ENCODE peak calls at places on chromosomes 3 and 15, in six cellular contexts. One of them, this sample, is unnamed.

GRCh38 chr15:82647835-82648256 is 683 bp upstream of the CPEB1 start:
- DNase-seq in IMR-90: no peak
- DNase-seq in mesendoderm: peak; percentile 45
- DNase-seq in mesenchymal stem cell: no peak
- DNase-seq in trophoblast cell: no peak
- DNase-seq in H1: no peak
- DNase-seq in this sample: no peak

GRCh38 chr3:99394831-99395733 is 243.3 kb upstream of the COL8A1 start:
- DNase-seq in mesendoderm: no peak
- DNase-seq in trophoblast cell: peak; percentile 24
- DNase-seq in mesenchymal stem cell: peak; percentile 80
- DNase-seq in IMR-90: peak; percentile 89
- DNase-seq in H1: no peak
- DNase-seq in this sample: no peak

GRCh38 chr15:77503240-77503639 is 82.6 kb downstream of the HMG20A start:
- DNase-seq in IMR-90: no peak
- DNase-seq in mesendoderm: peak; percentile 75
- DNase-seq in trophoblast cell: no peak
- DNase-seq in H1: peak; percentile 23
- DNase-seq in mesenchymal stem cell: no peak
- DNase-seq in this sample: no peak

GRCh38 chr3:142646020-142646783 is 50.0 kb downstream of the PLS1 start:
- DNase-seq in trophoblast cell: no peak
- DNase-seq in mesenchymal stem cell: no peak
- DNase-seq in IMR-90: no peak
- DNase-seq in H1: no peak
- DNase-seq in mesendoderm: no peak
- DNase-seq in this sample: no peak

GRCh38 chr15:62644874-62645755 is 397.4 kb upstream of the TPM1 start:
- DNase-seq in trophoblast cell: peak; percentile 41
- DNase-seq in mesendoderm: no peak
- DNase-seq in mesenchymal stem cell: no peak
- DNase-seq in H1: no peak
- DNase-seq in IMR-90: peak; percentile 24
- DNase-seq in this sample: no peak

GRCh38 chr15:34366271-34367043 is 539 bp downstream of the LPCAT4 start:
- DNase-seq in trophoblast cell: peak; percentile 87
- DNase-seq in H1: peak; percentile 82
- DNase-seq in mesendoderm: peak; percentile 97
- DNase-seq in mesenchymal stem cell: peak; percentile 49
- DNase-seq in IMR-90: peak; percentile 36
- DNase-seq in this sample: peak; percentile 63

GRCh38 chr15:77035584-77035983 is 35.3 kb downstream of the TSPAN3 start:
- DNase-seq in H1: no peak
- DNase-seq in IMR-90: no peak
- DNase-seq in trophoblast cell: no peak
- DNase-seq in mesendoderm: no peak
- DNase-seq in mesenchymal stem cell: no peak
- DNase-seq in this sample: no peak

GRCh38 chr15:78944669-78945407 is at the start of gene CTSH:
- DNase-seq in trophoblast cell: peak; percentile 80
- DNase-seq in IMR-90: peak; percentile 17
- DNase-seq in mesendoderm: peak; percentile 94
- DNase-seq in H1: peak; percentile 93
- DNase-seq in mesenchymal stem cell: peak; percentile 57
- DNase-seq in this sample: peak; percentile 67

GRCh38 chr15:79180318-79180717 is 89.7 kb upstream of the RASGRF1 start:
- DNase-seq in mesenchymal stem cell: no peak
- DNase-seq in H1: no peak
- DNase-seq in IMR-90: no peak
- DNase-seq in trophoblast cell: no peak
- DNase-seq in mesendoderm: no peak
- DNase-seq in this sample: no peak

GRCh38 chr3:186461141-186461540 is 83.0 kb downstream of the CRYGS start:
- DNase-seq in mesendoderm: no peak
- DNase-seq in H1: no peak
- DNase-seq in mesenchymal stem cell: peak; percentile 85
- DNase-seq in IMR-90: peak; percentile 82
- DNase-seq in trophoblast cell: no peak
- DNase-seq in this sample: no peak

DNA sequence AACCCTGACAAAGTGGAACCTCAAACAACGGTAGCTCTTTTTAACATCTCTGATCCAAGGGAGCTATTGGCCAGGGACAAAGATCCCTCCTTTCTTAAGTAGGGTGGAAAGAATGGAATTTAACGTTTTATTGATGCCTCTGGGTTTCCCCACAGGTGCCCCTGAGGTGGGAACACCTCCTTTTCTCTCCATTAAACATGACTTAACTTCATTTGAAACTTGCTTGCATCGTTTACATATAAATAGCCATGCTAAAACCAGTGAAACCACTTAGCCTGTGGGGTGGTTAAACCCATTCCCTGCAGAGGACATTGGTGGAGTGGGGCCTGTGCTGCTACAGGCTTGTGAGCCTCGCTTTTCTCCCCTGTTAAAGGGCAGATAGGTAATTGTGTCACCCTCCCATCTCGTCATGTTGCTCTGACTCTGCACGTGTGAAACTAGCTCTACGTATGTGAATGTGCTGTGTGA is 9.7 kb downstream of the CGNL1 start:
- DNase-seq in mesenchymal stem cell: no peak
- DNase-seq in trophoblast cell: no peak
- DNase-seq in mesendoderm: peak; percentile 60
- DNase-seq in IMR-90: no peak
- DNase-seq in H1: no peak
- DNase-seq in this sample: no peak
- H3K4me1 ChIP-seq in mesenchymal stem cell: peaks cover 13% of the 10 kb centered on the region
- H3K4me1 ChIP-seq in trophoblast cell: peaks cover 9% of the 10 kb centered on the region
- H3K4me1 ChIP-seq in mesendoderm: peaks cover 25% of the 10 kb centered on the region
- H3K4me1 ChIP-seq in IMR-90: peaks cover 3% of the 10 kb centered on the region
- H3K4me1 ChIP-seq in H1: peaks cover 47% of the 10 kb centered on the region
- H3K4me1 ChIP-seq in this sample: peaks cover 22% of the 10 kb centered on the region

GRCh38 chr15:31330111-31330785 is 3.6 kb downstream of the KLF13 start:
- DNase-seq in H1: no peak
- DNase-seq in trophoblast cell: no peak
- DNase-seq in IMR-90: no peak
- DNase-seq in mesendoderm: no peak
- DNase-seq in mesenchymal stem cell: no peak
- DNase-seq in this sample: no peak
- H3K4me3 ChIP-seq in H1: no peak overlapping the region
- H3K4me3 ChIP-seq in trophoblast cell: no peak overlapping the region
- H3K4me3 ChIP-seq in IMR-90: no peak overlapping the region
- H3K4me3 ChIP-seq in mesendoderm: no peak overlapping the region
- H3K4me3 ChIP-seq in mesenchymal stem cell: no peak overlapping the region
- H3K4me3 ChIP-seq in this sample: no peak overlapping the region

GRCh38 chr3:187986514-187986934 is 167.4 kb upstream of the LPP start:
- DNase-seq in trophoblast cell: peak; percentile 68
- DNase-seq in mesenchymal stem cell: peak; percentile 91
- DNase-seq in mesendoderm: peak; percentile 57
- DNase-seq in H1: no peak
- DNase-seq in IMR-90: peak; percentile 96
- DNase-seq in this sample: no peak
- H4K8ac ChIP-seq in trophoblast cell: no peak overlapping the region
- H4K8ac ChIP-seq in mesenchymal stem cell: no peak overlapping the region
- H4K8ac ChIP-seq in mesendoderm: no peak overlapping the region
- H4K8ac ChIP-seq in H1: no peak overlapping the region
- H4K8ac ChIP-seq in IMR-90: peak overlapping the region; percentile 61
- H4K8ac ChIP-seq in this sample: no peak overlapping the region

GRCh38 chr15:74141591-74141990 is 11.2 kb downstream of the ISLR2 start:
- DNase-seq in IMR-90: no peak
- DNase-seq in H1: no peak
- DNase-seq in mesendoderm: no peak
- DNase-seq in mesenchymal stem cell: no peak
- DNase-seq in trophoblast cell: no peak
- DNase-seq in this sample: no peak

GRCh38 chr15:74144153-74144775 is 13.9 kb downstream of the ISLR2 start:
- DNase-seq in mesenchymal stem cell: no peak
- DNase-seq in trophoblast cell: no peak
- DNase-seq in IMR-90: no peak
- DNase-seq in mesendoderm: peak; percentile 89
- DNase-seq in H1: no peak
- DNase-seq in this sample: no peak

GRCh38 chr15:74140445-74140761 is 10.0 kb downstream of the ISLR2 start:
- DNase-seq in H1: no peak
- DNase-seq in mesenchymal stem cell: no peak
- DNase-seq in IMR-90: no peak
- DNase-seq in trophoblast cell: no peak
- DNase-seq in mesendoderm: no peak
- DNase-seq in this sample: no peak

GRCh38 chr15:74146277-74146800 is 16.0 kb downstream of the ISLR2 start:
- DNase-seq in trophoblast cell: no peak
- DNase-seq in mesenchymal stem cell: no peak
- DNase-seq in mesendoderm: no peak
- DNase-seq in H1: no peak
- DNase-seq in IMR-90: no peak
- DNase-seq in this sample: no peak
- H3K4me1 ChIP-seq in trophoblast cell: no peaks in the 10 kb centered on the region
- H3K4me1 ChIP-seq in mesenchymal stem cell: peaks cover 3% of the 10 kb centered on the region
- H3K4me1 ChIP-seq in mesendoderm: no peaks in the 10 kb centered on the region
- H3K4me1 ChIP-seq in H1: no peaks in the 10 kb centered on the region
- H3K4me1 ChIP-seq in IMR-90: no peaks in the 10 kb centered on the region
- H3K4me1 ChIP-seq in this sample: no peaks in the 10 kb centered on the region

GRCh38 chr3:130517541-130517940 is 564 bp downstream of the COL6A6 start:
- DNase-seq in mesenchymal stem cell: no peak
- DNase-seq in H1: no peak
- DNase-seq in mesendoderm: no peak
- DNase-seq in IMR-90: no peak
- DNase-seq in trophoblast cell: no peak
- DNase-seq in this sample: no peak
- H3K4me3 ChIP-seq in mesenchymal stem cell: no peak overlapping the region
- H3K4me3 ChIP-seq in H1: peak overlapping the region; percentile 61
- H3K4me3 ChIP-seq in mesendoderm: no peak overlapping the region
- H3K4me3 ChIP-seq in IMR-90: no peak overlapping the region
- H3K4me3 ChIP-seq in trophoblast cell: peak overlapping the region; percentile 45
- H3K4me3 ChIP-seq in this sample: peak overlapping the region; percentile 83

GRCh38 chr3:179546814-179547241 is 15.9 kb upstream of the ACTL6A start:
- DNase-seq in mesenchymal stem cell: no peak
- DNase-seq in IMR-90: no peak
- DNase-seq in H1: no peak
- DNase-seq in trophoblast cell: peak; percentile 55
- DNase-seq in mesendoderm: peak; percentile 57
- DNase-seq in this sample: no peak
- H4K8ac ChIP-seq in mesenchymal stem cell: no peak overlapping the region
- H4K8ac ChIP-seq in IMR-90: no peak overlapping the region
- H4K8ac ChIP-seq in H1: no peak overlapping the region
- H4K8ac ChIP-seq in trophoblast cell: no peak overlapping the region
- H4K8ac ChIP-seq in mesendoderm: no peak overlapping the region
- H4K8ac ChIP-seq in this sample: no peak overlapping the region

DNA sequence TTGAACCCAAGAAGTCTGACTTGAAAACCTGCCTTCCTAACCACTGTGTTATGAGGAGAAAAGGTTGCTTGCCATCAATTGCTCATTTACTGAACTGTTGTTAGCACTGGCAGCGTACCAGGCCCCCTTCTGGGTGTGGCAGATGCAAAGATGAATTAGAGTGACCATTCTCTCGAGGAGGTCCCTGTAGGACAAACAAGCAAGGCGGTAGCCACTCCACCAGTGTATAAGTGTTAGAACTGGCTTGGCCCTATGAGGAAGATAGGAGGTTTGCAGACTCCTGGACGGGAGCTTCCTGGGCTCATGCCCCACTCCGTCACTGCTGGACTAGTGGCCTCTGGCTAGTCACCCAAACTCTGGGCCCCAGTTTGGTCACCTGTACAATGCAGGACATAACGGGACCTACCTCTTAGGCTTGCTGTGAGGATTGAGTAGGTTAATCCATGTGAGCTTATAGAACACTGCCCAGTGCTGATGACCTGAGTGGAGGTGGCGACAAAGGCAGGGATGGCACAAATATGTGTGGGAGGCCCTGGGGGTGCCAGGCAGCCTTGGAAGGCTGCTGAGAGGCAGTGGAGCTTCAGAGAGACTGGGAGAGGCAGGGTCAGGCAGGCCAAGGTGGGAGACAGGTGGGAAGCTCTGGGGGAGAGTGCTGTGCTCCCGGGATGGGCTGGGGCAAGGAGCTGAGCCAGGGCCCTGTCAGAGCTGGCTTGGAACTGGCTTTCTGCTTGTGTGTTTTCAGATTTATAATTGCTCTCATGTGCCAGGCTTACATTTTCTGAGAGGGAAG is 145.9 kb downstream of the DNAJB8 start:
- DNase-seq in mesenchymal stem cell: no peak
- DNase-seq in H1: no peak
- DNase-seq in IMR-90: no peak
- DNase-seq in trophoblast cell: no peak
- DNase-seq in mesendoderm: no peak
- DNase-seq in this sample: no peak
- H3K4me1 ChIP-seq in mesenchymal stem cell: peaks cover 3% of the 10 kb centered on the region
- H3K4me1 ChIP-seq in H1: peaks cover 4% of the 10 kb centered on the region
- H3K4me1 ChIP-seq in IMR-90: no peaks in the 10 kb centered on the region
- H3K4me1 ChIP-seq in trophoblast cell: peaks cover 6% of the 10 kb centered on the region
- H3K4me1 ChIP-seq in mesendoderm: no peaks in the 10 kb centered on the region
- H3K4me1 ChIP-seq in this sample: peaks cover 6% of the 10 kb centered on the region

GRCh38 chr15:68484696-68485400 is 52.9 kb upstream of the ITGA11 start:
- DNase-seq in mesendoderm: no peak
- DNase-seq in IMR-90: peak; percentile 59
- DNase-seq in H1: no peak
- DNase-seq in trophoblast cell: no peak
- DNase-seq in mesenchymal stem cell: peak; percentile 61
- DNase-seq in this sample: no peak
- H3K4me3 ChIP-seq in mesendoderm: no peak overlapping the region
- H3K4me3 ChIP-seq in IMR-90: peak overlapping the region; percentile 22
- H3K4me3 ChIP-seq in H1: no peak overlapping the region
- H3K4me3 ChIP-seq in trophoblast cell: no peak overlapping the region
- H3K4me3 ChIP-seq in mesenchymal stem cell: peak overlapping the region; percentile 26
- H3K4me3 ChIP-seq in this sample: no peak overlapping the region

DNA sequence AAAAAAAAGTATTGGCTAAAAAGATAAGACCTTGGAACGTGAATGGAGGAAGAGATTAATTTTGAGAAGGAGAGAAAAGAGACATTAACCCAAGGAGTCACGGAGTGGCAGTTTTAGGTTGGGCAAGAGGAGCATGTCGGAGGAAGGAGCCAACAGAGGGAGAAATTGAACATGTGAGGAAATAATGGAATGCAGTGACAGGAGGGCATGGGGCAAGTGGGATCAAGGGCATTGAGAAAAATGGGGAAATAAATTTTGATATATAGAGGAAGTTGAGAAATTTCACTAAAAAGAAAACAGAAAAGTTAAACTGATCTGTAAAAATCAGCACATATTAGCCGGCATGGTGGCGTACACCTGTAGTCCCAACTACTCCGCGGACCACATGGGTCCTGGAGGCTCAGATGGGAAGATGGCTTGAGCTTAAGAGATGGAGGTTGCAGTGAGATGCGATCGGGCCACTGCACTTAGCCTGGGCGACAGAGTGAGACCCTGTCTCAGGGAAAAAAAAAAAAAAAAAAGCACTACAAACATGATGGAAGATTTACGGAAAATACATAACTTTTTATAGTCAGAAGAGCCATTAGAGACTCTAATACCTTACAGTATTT is 1.2 kb downstream of the HAUS2 start:
- DNase-seq in mesenchymal stem cell: no peak
- DNase-seq in trophoblast cell: no peak
- DNase-seq in H1: no peak
- DNase-seq in mesendoderm: no peak
- DNase-seq in IMR-90: no peak
- DNase-seq in this sample: no peak
- H4K8ac ChIP-seq in mesenchymal stem cell: no peak overlapping the region
- H4K8ac ChIP-seq in trophoblast cell: no peak overlapping the region
- H4K8ac ChIP-seq in H1: no peak overlapping the region
- H4K8ac ChIP-seq in mesendoderm: no peak overlapping the region
- H4K8ac ChIP-seq in IMR-90: peak overlapping the region; percentile 59
- H4K8ac ChIP-seq in this sample: no peak overlapping the region

GRCh38 chr3:41223691-41224090 is 24.4 kb downstream of the CTNNB1 start:
- DNase-seq in H1: no peak
- DNase-seq in trophoblast cell: no peak
- DNase-seq in IMR-90: no peak
- DNase-seq in mesendoderm: no peak
- DNase-seq in mesenchymal stem cell: no peak
- DNase-seq in this sample: no peak
- H3K4me1 ChIP-seq in H1: no peaks in the 10 kb centered on the region
- H3K4me1 ChIP-seq in trophoblast cell: peaks cover 2% of the 10 kb centered on the region
- H3K4me1 ChIP-seq in IMR-90: peaks cover 14% of the 10 kb centered on the region
- H3K4me1 ChIP-seq in mesendoderm: no peaks in the 10 kb centered on the region
- H3K4me1 ChIP-seq in mesenchymal stem cell: peaks cover 6% of the 10 kb centered on the region
- H3K4me1 ChIP-seq in this sample: no peaks in the 10 kb centered on the region